ENCODE peak calls at places on chromosomes 5 and 9, in six cellular contexts. A is K562, O is SK-N-SH, Z is H1, M is HepG2, R is GM12878. D is an unnamed sample.

GRCh38 chr5:164687391-164687790 is 1182.0 kb downstream of the MAT2B start:
- DNase-seq in A (no peak), O (no peak), Z (no peak), M (no peak), R (no peak), D (no peak)

GRCh38 chr5:54455413-54456157 is at the start of gene HSPB3:
- DNase-seq in A (no peak), O (no peak), Z (no peak), M (no peak), R (no peak), D (no peak)

GRCh38 chr9:18061856-18062255 is 412.1 kb upstream of the ADAMTSL1 start:
- DNase-seq in A (no peak), O (no peak), Z (no peak), M (no peak), R (no peak), D (peak)

GRCh38 chr5:78552729-78553341 is 95.7 kb downstream of the LHFPL2 start:
- DNase-seq in A (no peak), O (no peak), Z (no peak), M (no peak), R (no peak), D (no peak)

GRCh38 chr9:91519520-91520270 is 96.1 kb upstream of the NFIL3 start:
- DNase-seq in A (no peak), O (no peak), Z (no peak), M (no peak), R (no peak), D (no peak)

GRCh38 chr5:141806626-141807025 is 71.6 kb downstream of the PCDH1 start:
- DNase-seq in A (no peak), O (no peak), Z (no peak), M (no peak), R (no peak), D (no peak)

GRCh38 chr9:131693651-131694597 is 46.0 kb downstream of the RAPGEF1 start:
- DNase-seq in A (no peak), O (no peak), Z (no peak), M (no peak), R (no peak), D (no peak)

GRCh38 chr5:134449167-134449566 is 37.5 kb upstream of the CDKN2AIPNL start:
- DNase-seq in A (no peak), O (no peak), Z (no peak), M (no peak), R (no peak), D (no peak)

GRCh38 chr5:930853-931252 is 38.2 kb downstream of the TRIP13 start:
- DNase-seq in A (no peak), O (no peak), Z (no peak), M (no peak), R (no peak), D (no peak)

GRCh38 chr5:143054480-143054941 is 284.3 kb downstream of the ARHGAP26 start:
- DNase-seq in A (no peak), O (no peak), Z (no peak), M (no peak), R (peak), D (no peak)

GRCh38 chr5:141915881-141916336 is 7.8 kb upstream of the DELE1 start:
- DNase-seq in A (no peak), O (no peak), Z (no peak), M (no peak), R (no peak), D (no peak)

GRCh38 chr5:43555895-43556606 is 826 bp downstream of the PAIP1 start:
- DNase-seq in A (peak), O (peak), Z (no peak), M (peak), R (no peak), D (peak)

GRCh38 chr5:157294692-157295091 is 28.8 kb downstream of the CYFIP2 start:
- DNase-seq in A (no peak), O (no peak), Z (no peak), M (no peak), R (no peak), D (no peak)

GRCh38 chr5:160539431-160539830 is 117.8 kb downstream of the PTTG1 start:
- DNase-seq in A (no peak), O (no peak), Z (no peak), M (no peak), R (no peak), D (no peak)

GRCh38 chr9:109806506-109807115 is 26.6 kb downstream of the PALM2AKAP2 start:
- DNase-seq in A (no peak), O (no peak), Z (no peak), M (no peak), R (no peak), D (no peak)

GRCh38 chr5:172149073-172149472 is 39.0 kb downstream of the STK10 start:
- DNase-seq in A (no peak), O (no peak), Z (no peak), M (no peak), R (no peak), D (no peak)

GRCh38 chr5:74516217-74516636 is 124.3 kb downstream of the ENC1 start:
- DNase-seq in A (no peak), O (no peak), Z (peak), M (peak), R (no peak), D (no peak)

GRCh38 chr5:132477784-132478497 is 12.6 kb downstream of the IRF1 start:
- DNase-seq in A (no peak), O (no peak), Z (no peak), M (no peak), R (no peak), D (no peak)

GRCh38 chr5:143472576-143472975 is 69.1 kb upstream of the NR3C1 start:
- DNase-seq in A (no peak), O (no peak), Z (no peak), M (no peak), R (no peak), D (no peak)

GRCh38 chr5:109803854-109804253 is 114.1 kb downstream of the MAN2A1 start:
- DNase-seq in A (no peak), O (no peak), Z (no peak), M (peak), R (no peak), D (no peak)

GRCh38 chr5:77232959-77233358 is 22.5 kb downstream of the PDE8B start:
- DNase-seq in A (no peak), O (no peak), Z (no peak), M (no peak), R (no peak), D (no peak)

GRCh38 chr5:89967806-89968444 is 441.6 kb downstream of the CETN3 start:
- DNase-seq in A (no peak), O (no peak), Z (no peak), M (no peak), R (no peak), D (no peak)

GRCh38 chr5:5165541-5166002 is 25.4 kb downstream of the ADAMTS16 start:
- DNase-seq in A (no peak), O (no peak), Z (no peak), M (no peak), R (no peak), D (no peak)

GRCh38 chr9:76607730-76608475 is 148.9 kb downstream of the GCNT1 start:
- DNase-seq in A (no peak), O (no peak), Z (no peak), M (no peak), R (no peak), D (peak)

GRCh38 chr5:128455861-128456361 is 82.1 kb downstream of the FBN2 start:
- DNase-seq in A (no peak), O (no peak), Z (no peak), M (no peak), R (no peak), D (no peak)

GRCh38 chr9:96344458-96345180 is 38.9 kb downstream of the SLC35D2 start:
- DNase-seq in A (peak), O (peak), Z (no peak), M (peak), R (no peak), D (no peak)

GRCh38 chr9:99823392-99824377 is 2.0 kb downstream of the NR4A3 start:
- DNase-seq in A (peak), O (peak), Z (no peak), M (no peak), R (no peak), D (peak)

GRCh38 chr9:134179595-134179917 is 15.2 kb upstream of the RNU6ATAC start:
- DNase-seq in A (no peak), O (no peak), Z (no peak), M (no peak), R (no peak), D (no peak)

GRCh38 chr5:78320461-78320860 is 26.0 kb upstream of the AP3B1 start:
- DNase-seq in A (no peak), O (peak), Z (no peak), M (peak), R (no peak), D (no peak)

GRCh38 chr9:91027005-91027404 is 225.4 kb downstream of the SYK start:
- DNase-seq in A (no peak), O (no peak), Z (no peak), M (no peak), R (no peak), D (no peak)

GRCh38 chr9:88559661-88560060 is 24.7 kb downstream of the NXNL2 start:
- DNase-seq in A (no peak), O (no peak), Z (no peak), M (no peak), R (no peak), D (no peak)

GRCh38 chr5:150044334-150044681 is 42.0 kb downstream of the CSF1R start:
- DNase-seq in A (no peak), O (no peak), Z (no peak), M (no peak), R (no peak), D (no peak)

GRCh38 chr5:79831910-79832309 is 142.3 kb downstream of the CMYA5 start:
- DNase-seq in A (no peak), O (no peak), Z (no peak), M (no peak), R (no peak), D (no peak)

GRCh38 chr5:79825802-79826201 is 136.2 kb downstream of the CMYA5 start:
- DNase-seq in A (no peak), O (no peak), Z (no peak), M (no peak), R (no peak), D (no peak)

GRCh38 chr5:79827159-79827562 is 137.5 kb downstream of the CMYA5 start:
- DNase-seq in A (no peak), O (no peak), Z (no peak), M (no peak), R (no peak), D (no peak)

GRCh38 chr5:79831381-79831780 is 141.7 kb downstream of the CMYA5 start:
- DNase-seq in A (no peak), O (no peak), Z (no peak), M (no peak), R (no peak), D (no peak)

DNA sequence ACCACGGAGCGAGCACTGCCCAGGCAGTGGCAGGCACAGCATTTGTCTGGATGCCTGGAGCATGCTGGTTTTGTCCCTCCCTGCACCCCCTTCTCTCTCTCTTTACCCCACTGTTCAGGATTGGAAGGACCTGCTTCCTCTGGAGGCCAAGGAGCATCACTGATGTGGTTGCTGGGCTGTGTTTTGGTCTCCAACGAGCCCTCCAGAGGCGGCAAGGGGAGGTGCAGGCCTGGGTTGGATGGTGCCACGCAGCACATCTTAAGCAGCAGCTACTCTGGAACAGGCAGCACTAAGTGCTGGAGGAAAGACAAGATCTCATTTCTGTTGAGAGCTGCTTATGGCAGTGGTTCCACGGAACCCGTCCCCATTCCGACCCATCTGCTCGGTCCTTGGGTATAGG is 139.6 kb downstream of the CMYA5 start:
- DNase-seq in A (no peak), O (no peak), Z (peak), M (no peak), R (no peak), D (no peak)
- TF ChIP-seq CTCF in A (peak), O (peak), Z (peak), M (peak), R (peak), D (no peak)

GRCh38 chr9:137235424-137236237 is 4.9 kb downstream of the SLC34A3 start:
- DNase-seq in A (no peak), O (no peak), Z (no peak), M (peak), R (no peak), D (no peak)
- H3K27ac ChIP-seq in A (peak), O (no peak), Z (no peak), M (peak), R (no peak), D (no peak)

GRCh38 chr9:98798254-98798653 is 1.9 kb upstream of the ANKS6 start:
- DNase-seq in A (no peak), O (no peak), Z (no peak), M (no peak), R (no peak), D (no peak)

GRCh38 chr9:98801562-98801961 is 5.2 kb upstream of the ANKS6 start:
- DNase-seq in A (no peak), O (no peak), Z (no peak), M (no peak), R (no peak), D (no peak)

GRCh38 chr9:98804083-98804482 is 3.4 kb upstream of the GALNT12 start:
- DNase-seq in A (no peak), O (no peak), Z (no peak), M (no peak), R (no peak), D (no peak)

GRCh38 chr9:98805506-98806272 is 1.8 kb upstream of the GALNT12 start:
- DNase-seq in A (no peak), O (no peak), Z (no peak), M (no peak), R (no peak), D (peak)

GRCh38 chr9:98801969-98802371 is 5.5 kb upstream of the GALNT12 start:
- DNase-seq in A (no peak), O (no peak), Z (no peak), M (no peak), R (no peak), D (no peak)
- TF ChIP-seq GABPA in A (no peak), O (no peak), Z (no peak), M (no peak), R (no peak), D (no peak)

GRCh38 chr5:3372289-3372688 is 223.3 kb upstream of the IRX1 start:
- DNase-seq in A (no peak), O (no peak), Z (no peak), M (no peak), R (no peak), D (no peak)

GRCh38 chr5:3375586-3376311 is 219.9 kb upstream of the IRX1 start:
- DNase-seq in A (no peak), O (no peak), Z (no peak), M (no peak), R (no peak), D (no peak)

GRCh38 chr5:3377176-3377575 is 218.5 kb upstream of the IRX1 start:
- DNase-seq in A (no peak), O (no peak), Z (no peak), M (no peak), R (no peak), D (no peak)

GRCh38 chr5:3376611-3377010 is 219.0 kb upstream of the IRX1 start:
- DNase-seq in A (no peak), O (no peak), Z (no peak), M (no peak), R (no peak), D (no peak)

GRCh38 chr5:3373391-3373790 is 222.2 kb upstream of the IRX1 start:
- DNase-seq in A (no peak), O (no peak), Z (no peak), M (no peak), R (no peak), D (no peak)
- TF ChIP-seq CTCF in A (no peak), O (no peak), Z (no peak), M (no peak), R (no peak), D (no peak)

GRCh38 chr5:158776681-158777080 is 323.0 kb downstream of the EBF1 start:
- DNase-seq in A (no peak), O (no peak), Z (no peak), M (no peak), R (no peak), D (no peak)

GRCh38 chr5:158780656-158781237 is 319.0 kb downstream of the EBF1 start:
- DNase-seq in A (no peak), O (no peak), Z (no peak), M (no peak), R (peak), D (no peak)

GRCh38 chr5:158773151-158773550 is 326.6 kb downstream of the EBF1 start:
- DNase-seq in A (no peak), O (no peak), Z (no peak), M (no peak), R (no peak), D (no peak)

GRCh38 chr5:158783382-158783781 is 316.3 kb downstream of the EBF1 start:
- DNase-seq in A (no peak), O (no peak), Z (no peak), M (no peak), R (no peak), D (no peak)

DNA sequence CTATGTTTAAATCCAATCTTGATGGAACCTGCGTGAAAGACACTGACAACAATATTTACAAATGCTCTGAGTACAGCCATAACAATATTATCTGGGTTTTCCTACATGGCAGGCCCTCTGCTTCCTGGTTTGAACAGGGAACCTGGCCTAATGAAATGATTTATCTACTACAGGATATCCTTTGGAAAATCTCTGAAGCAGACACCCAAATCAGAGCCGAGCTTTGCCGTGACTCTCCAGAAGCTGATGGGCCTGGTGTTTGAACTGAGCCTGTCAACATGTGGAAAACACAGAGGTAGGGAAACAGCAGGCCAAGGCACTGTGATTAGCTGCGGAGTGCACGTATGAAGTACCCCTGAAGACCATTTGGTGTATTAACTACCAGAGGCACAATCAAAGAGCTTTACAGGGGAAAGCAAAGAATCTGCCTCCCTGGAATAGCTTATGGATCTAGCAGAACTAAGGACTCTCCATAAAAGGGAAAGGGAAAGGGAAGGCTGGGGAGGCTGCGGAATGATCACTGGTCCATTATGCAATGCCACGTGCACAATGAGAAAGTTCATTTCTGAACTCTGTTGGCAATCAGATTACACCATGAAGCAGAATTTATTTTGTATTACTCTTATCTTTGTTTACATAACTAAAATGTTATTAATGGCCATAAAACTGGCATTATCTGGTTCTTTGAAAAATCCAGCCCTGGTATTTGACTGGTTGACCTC is 321.9 kb downstream of the EBF1 start:
- DNase-seq in A (no peak), O (peak), Z (no peak), M (no peak), R (no peak), D (no peak)
- H3K27ac ChIP-seq in A (no peak), O (peak), Z (no peak), M (no peak), R (no peak), D (no peak)

D was measured in HL-60.